ENCODE peak calls at places on chromosomes 3 and 15, in ten cellular contexts. K is activated CD4-positive, alpha-beta T cell treated with anti-CD3 and anti-CD28 coated beads, Interleukin-2, amount 50 U/mL, for 48 hours; W is sciatic nerve; Y is activated gamma-delta T cell treated with Interleukin-2 at 50 U/mL for 16 hours; P is posterior cingulate gyrus; L is stimulated activated CD4-positive, alpha-beta T cell treated with anti-CD3 and anti-CD28 coated beads, Interleukin-1b, Interleukin-23, amount 100 ng/mL, for 24 hours; G is nephron progenitor cell; S is GM20000; Z is AG08395; J is HuH-7. H is an unnamed sample.

GRCh38 chr3:183178833-183179549 is 16.5 kb upstream of the LAMP3 start:
- DNase-seq in G (peak), Y (peak), W (peak), L (no peak), J (peak), K (peak), S (peak), Z (peak), P (no peak), H (peak)

GRCh38 chr3:98573231-98573728 is 20.1 kb downstream of the CPOX start:
- DNase-seq in L (no peak), W (no peak), J (no peak), K (no peak), S (no peak), Y (no peak), Z (peak), G (no peak), P (no peak), H (no peak)

GRCh38 chr15:85872125-85872524 is 77.4 kb upstream of the KLHL25 start:
- DNase-seq in P (no peak), Y (no peak), S (no peak), Z (no peak), G (no peak), J (no peak), K (no peak), W (no peak), L (no peak), H (no peak)

GRCh38 chr3:185696039-185696438 is 109.9 kb downstream of the SENP2 start:
- DNase-seq in J (no peak), Z (no peak), Y (no peak), G (no peak), P (no peak), K (no peak), W (no peak), S (no peak), L (no peak), H (no peak)

GRCh38 chr3:48687220-48687678 is 1.5 kb upstream of the NCKIPSD start:
- DNase-seq in W (no peak), Z (no peak), S (no peak), Y (no peak), K (no peak), J (no peak), G (no peak), P (no peak), L (no peak), H (no peak)

GRCh38 chr3:13798401-13798800 is 81.5 kb downstream of the WNT7A start:
- DNase-seq in S (no peak), P (no peak), G (no peak), L (no peak), Z (no peak), K (no peak), W (no peak), Y (no peak), J (no peak), H (no peak)

GRCh38 chr3:42503957-42504333 is 1.5 kb downstream of the VIPR1 start:
- DNase-seq in P (peak), Z (no peak), Y (no peak), S (no peak), L (no peak), G (no peak), J (no peak), W (peak), K (peak), H (no peak)

GRCh38 chr3:36362216-36362615 is 18.1 kb upstream of the STAC start:
- DNase-seq in Z (peak), Y (no peak), S (no peak), K (no peak), G (no peak), L (no peak), J (no peak), W (no peak), P (no peak), H (no peak)

GRCh38 chr3:108518895-108519294 is 8.5 kb upstream of the MYH15 start:
- DNase-seq in Z (no peak), J (no peak), P (no peak), W (no peak), Y (no peak), G (no peak), L (no peak), S (no peak), K (no peak), H (no peak)

GRCh38 chr3:186425788-186426730 is 64.0 kb upstream of the DGKG start:
- DNase-seq in Y (no peak), K (no peak), J (peak), G (no peak), P (no peak), W (no peak), L (no peak), Z (peak), S (peak), H (no peak)

GRCh38 chr3:58568572-58569286 is 8.5 kb downstream of the FAM107A start:
- DNase-seq in K (peak), Y (peak), L (peak), W (peak), Z (peak), P (peak), S (peak), J (peak), G (peak), H (peak)

GRCh38 chr15:63038926-63039673 is 3.4 kb upstream of the TPM1 start:
- DNase-seq in S (no peak), W (no peak), P (no peak), Y (no peak), J (no peak), L (no peak), K (no peak), Z (peak), G (no peak), H (no peak)

GRCh38 chr3:8458235-8458634 is 43.4 kb upstream of the LMCD1 start:
- DNase-seq in W (no peak), Y (no peak), L (no peak), G (no peak), P (no peak), K (no peak), S (no peak), Z (peak), J (no peak), H (no peak)

GRCh38 chr3:88003115-88003755 is 55.6 kb downstream of the CGGBP1 start:
- DNase-seq in P (no peak), L (no peak), Y (no peak), K (no peak), Z (peak), W (no peak), J (peak), S (no peak), G (peak), H (no peak)

GRCh38 chr3:112688085-112688769 is 47.3 kb upstream of the CCDC80 start:
- DNase-seq in J (no peak), Z (no peak), Y (no peak), W (no peak), S (no peak), L (no peak), P (no peak), K (no peak), G (no peak), H (no peak)